ENCODE peak calls at places on chromosomes 13 and 19, in five cellular contexts. A, W, S, V and M are unnamed samples. For H3K27me3, the result is how much of the 10 kb centered on the place peaks cover.

GRCh38 chr13:32164622-32165268 is 133.2 kb downstream of the FRY start:
- DNase-seq in S (peak), W (no peak), A (peak), V (peak), M (peak)

GRCh38 chr13:44903596-44903995 is 85.7 kb downstream of the NUFIP1 start:
- DNase-seq in S (no peak), V (no peak), A (peak), W (peak), M (peak)

GRCh38 chr13:40402931-40403412 is 263.5 kb downstream of the FOXO1 start:
- DNase-seq in A (peak), S (no peak), W (no peak), V (no peak), M (peak)

GRCh38 chr13:97275265-97275664 is 53.1 kb downstream of the MBNL2 start:
- DNase-seq in S (no peak), V (no peak), W (no peak), A (peak), M (no peak)

GRCh38 chr13:110415669-110416068 is 108.6 kb downstream of the COL4A2 start:
- DNase-seq in V (no peak), S (no peak), A (peak), W (no peak), M (no peak)

GRCh38 chr19:47158879-47159509 is 28.4 kb downstream of the SAE1 start:
- DNase-seq in S (peak), W (no peak), V (no peak), A (peak), M (no peak)

GRCh38 chr13:37925878-37926473 is 56.4 kb upstream of the TRPC4 start:
- DNase-seq in W (no peak), S (no peak), V (no peak), A (no peak), M (no peak)

GRCh38 chr19:36819130-36819630 is 19.0 kb downstream of the ZNF790 start:
- DNase-seq in A (no peak), V (no peak), W (no peak), S (no peak), M (no peak)

GRCh38 chr19:6522712-6523111 is 8.1 kb upstream of the TNFSF9 start:
- DNase-seq in S (no peak), A (no peak), V (no peak), W (no peak), M (no peak)

GRCh38 chr13:51811046-51811445 is 7.1 kb upstream of the DHRS12 start:
- DNase-seq in W (no peak), A (no peak), S (no peak), V (no peak), M (no peak)

GRCh38 chr13:72121466-72121865 is 254.5 kb upstream of the DACH1 start:
- DNase-seq in V (no peak), A (no peak), S (no peak), W (no peak), M (no peak)

GRCh38 chr13:111399776-111400505 is 79.5 kb downstream of the TEX29 start:
- DNase-seq in V (no peak), W (no peak), S (no peak), A (no peak), M (no peak)

GRCh38 chr13:43266953-43267615 is 243.7 kb downstream of the DNAJC15 start:
- DNase-seq in A (no peak), W (no peak), V (no peak), S (no peak), M (no peak)

GRCh38 chr19:39104104-39104708 is 20.0 kb downstream of the ACP7 start:
- DNase-seq in W (no peak), A (no peak), V (no peak), S (no peak), M (no peak)

GRCh38 chr13:97274782-97275252 is 52.7 kb downstream of the MBNL2 start:
- DNase-seq in S (no peak), A (peak), V (no peak), W (no peak), M (no peak)

GRCh38 chr19:11324079-11324661 is 15.3 kb downstream of the RAB3D start:
- DNase-seq in W (peak), V (no peak), S (peak), A (peak), M (peak)

GRCh38 chr13:42477588-42478190 is 96.3 kb upstream of the TNFSF11 start:
- DNase-seq in W (peak), V (no peak), S (no peak), A (no peak), M (no peak)

GRCh38 chr13:67343777-67344176 is 113.6 kb upstream of the PCDH9 start:
- DNase-seq in W (no peak), S (no peak), V (no peak), A (no peak), M (no peak)

GRCh38 chr19:11356074-11356397 is 804 bp downstream of the PLPPR2 start:
- DNase-seq in S (no peak), A (no peak), V (no peak), W (no peak), M (no peak)

GRCh38 chr19:13881692-13882418 is 4.9 kb downstream of the NANOS3 start:
- DNase-seq in A (peak), V (no peak), W (peak), S (no peak), M (peak)

GRCh38 chr13:114032121-114032799 is 58.4 kb upstream of the C13orf46 start:
- DNase-seq in A (peak), W (no peak), V (no peak), S (no peak), M (peak)

GRCh38 chr19:15759962-15760565 is 22.3 kb downstream of the OR10H3 start:
- DNase-seq in A (no peak), S (no peak), V (no peak), W (no peak), M (no peak)

GRCh38 chr19:43471091-43471490 is 5.7 kb upstream of the LYPD3 start:
- DNase-seq in V (no peak), W (no peak), A (no peak), S (no peak), M (no peak)
- H3K27ac ChIP-seq in V (no peak), W (no peak), A (no peak), S (peak), M (no peak)

GRCh38 chr13:24679686-24680085 is 522 bp upstream of the ATP12A start:
- DNase-seq in V (no peak), A (no peak), S (no peak), W (no peak), M (no peak)

GRCh38 chr13:24682353-24682752 is 2.1 kb downstream of the ATP12A start:
- DNase-seq in A (no peak), W (no peak), V (no peak), S (no peak), M (no peak)

GRCh38 chr13:24680921-24681585 is 845 bp downstream of the ATP12A start:
- DNase-seq in S (no peak), V (no peak), W (no peak), A (no peak), M (no peak)

GRCh38 chr13:24681930-24682329 is 1.7 kb downstream of the ATP12A start:
- DNase-seq in V (no peak), W (no peak), S (no peak), A (no peak), M (no peak)

DNA sequence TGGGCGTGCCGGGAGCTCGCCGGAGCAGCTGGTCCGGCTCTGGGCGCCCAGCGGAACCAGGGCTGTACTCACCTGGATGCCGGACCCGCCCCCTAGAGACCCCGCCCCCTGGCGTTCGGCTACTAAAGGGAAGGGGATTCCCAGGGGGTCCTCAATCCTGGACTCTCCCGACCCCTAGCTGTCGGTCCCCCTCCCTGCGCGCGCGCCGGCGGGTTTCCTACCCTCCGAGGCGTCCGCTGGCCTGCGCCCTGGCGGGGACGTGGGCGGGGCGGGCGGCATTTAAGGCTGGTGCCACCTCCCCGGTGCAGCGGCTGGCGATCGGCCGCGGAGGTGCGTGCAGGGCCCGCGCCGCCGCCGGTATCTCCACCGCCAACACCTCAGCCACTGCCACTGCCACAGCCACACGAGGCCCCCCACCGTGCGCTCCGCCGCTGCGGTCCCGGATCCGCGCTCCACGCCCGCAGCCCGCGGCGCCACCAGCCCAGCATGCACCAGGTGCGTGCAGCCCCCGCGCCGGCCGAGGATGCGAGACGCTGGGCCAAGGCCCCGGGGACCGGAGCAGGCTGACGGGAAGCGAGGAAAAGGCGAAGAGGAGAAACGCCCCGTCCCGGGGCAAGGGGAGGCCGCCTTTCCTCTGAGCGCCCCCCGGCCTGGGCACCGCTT is at the start of gene ATP12A:
- DNase-seq in A (no peak), W (no peak), V (no peak), S (no peak), M (no peak)
- H3K4me3 ChIP-seq in A (no peak), W (peak), V (no peak), S (no peak), M (no peak)

DNA sequence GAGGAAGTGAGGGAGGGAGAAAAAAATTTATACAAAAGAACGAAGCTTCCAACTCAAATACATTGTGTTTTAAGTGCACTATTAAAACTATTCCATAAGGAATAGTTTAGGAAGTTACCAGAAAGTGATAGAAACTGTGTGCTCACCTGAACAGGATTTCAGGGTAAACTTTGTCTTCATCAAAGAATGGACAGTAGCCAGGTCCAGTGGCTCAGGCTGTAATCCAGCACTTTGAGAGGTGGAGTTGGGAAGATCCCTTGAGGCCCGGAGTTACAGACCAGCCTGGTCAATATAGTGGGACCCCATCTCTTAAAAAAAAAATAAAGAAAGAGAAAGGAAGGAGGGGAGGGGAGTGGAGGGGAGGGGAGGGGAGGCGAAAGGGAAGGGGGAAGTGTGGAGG is 13.0 kb upstream of the CDADC1 start:
- DNase-seq in A (no peak), W (no peak), S (no peak), V (no peak), M (no peak)
- H3K27me3 ChIP-seq in A (under half), W (under half), S (under half), V (under half), M (under half)

GRCh38 chr19:55545443-55545842 is at the start of gene SBK3:
- DNase-seq in S (no peak), V (no peak), A (no peak), W (no peak), M (no peak)
- H3K27ac ChIP-seq in S (no peak), V (peak), A (no peak), W (peak), M (no peak)

DNA sequence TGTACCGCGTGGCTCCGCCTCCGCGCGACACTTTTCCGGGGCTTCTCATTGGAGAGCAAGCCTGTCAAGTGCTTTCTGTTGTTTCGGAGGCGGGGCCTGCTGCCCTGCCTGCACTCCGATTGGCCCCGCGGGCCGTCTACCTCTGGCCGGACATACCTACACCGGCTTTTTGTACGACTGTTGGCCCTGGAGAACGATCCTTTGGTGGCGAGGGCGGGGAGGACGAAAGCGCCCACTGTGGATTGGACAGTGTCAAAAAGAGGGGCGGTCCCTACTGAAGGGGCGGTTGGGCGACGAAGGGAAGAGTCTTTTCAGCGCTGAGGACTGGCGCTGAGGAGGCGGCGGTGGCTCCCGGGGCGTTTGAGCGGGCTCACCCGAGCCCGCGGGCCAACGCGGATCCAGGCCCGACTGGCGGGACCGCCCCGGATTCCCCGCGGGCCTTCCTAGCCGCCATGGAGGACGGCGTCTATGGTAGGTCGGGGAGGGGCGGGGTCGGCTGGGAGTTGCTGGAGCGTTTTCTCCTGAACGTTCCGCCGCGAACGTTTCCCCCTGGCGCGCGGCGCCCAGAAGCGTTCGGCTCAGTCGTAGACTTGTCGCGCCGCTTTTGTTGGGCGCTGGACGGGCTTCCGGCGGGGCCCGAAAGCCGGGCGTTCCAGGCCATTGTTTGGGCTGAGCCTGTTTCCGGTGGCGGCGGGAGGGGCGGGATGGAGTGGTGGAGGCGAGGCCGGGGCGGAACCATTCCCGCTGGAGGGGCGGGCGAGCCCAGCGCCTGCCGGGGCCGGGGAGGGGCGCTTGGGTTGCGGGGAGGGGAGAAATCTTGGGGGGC is at the start of gene CYTH2:
- DNase-seq in W (peak), V (peak), A (peak), S (peak), M (peak)
- H3K4me3 ChIP-seq in W (peak), V (peak), A (peak), S (peak), M (peak)

GRCh38 chr19:50912102-50912599 is 956 bp upstream of the KLK4 start:
- DNase-seq in V (no peak), W (no peak), A (no peak), S (no peak), M (no peak)
- H3K27me3 ChIP-seq in V (half or more), W (under half), A (under half), S (under half), M (under half)